ENCODE peak calls at places on chromosomes 11 and 22, in four cellular contexts. H, U, F and N are unnamed samples.

GRCh38 chr11:10477690-10478046 is 22.6 kb downstream of the AMPD3 start:
- DNase-seq in H (no peak), U (no peak), F (no peak), N (no peak)

GRCh38 chr11:35327829-35328228 is 91.5 kb downstream of the SLC1A2 start:
- DNase-seq in H (no peak), U (no peak), F (no peak), N (no peak)

GRCh38 chr11:121508449-121508848 is 55.7 kb upstream of the SORL1-AS1 start:
- DNase-seq in H (no peak), U (no peak), F (no peak), N (no peak)

GRCh38 chr22:36817429-36817783 is 571 bp upstream of the PVALB start:
- DNase-seq in H (no peak), U (no peak), F (no peak), N (no peak)

GRCh38 chr11:111324277-111324720 is 26.0 kb downstream of the POU2AF3 start:
- DNase-seq in H (peak; percentile 86), U (no peak), F (no peak), N (no peak)

GRCh38 chr11:35321532-35322320 is 97.6 kb downstream of the SLC1A2 start:
- DNase-seq in H (peak; percentile 87), U (no peak), F (no peak), N (no peak)

GRCh38 chr11:110467556-110467955 is 37.8 kb downstream of the FDX1 start:
- DNase-seq in H (no peak), U (no peak), F (no peak), N (no peak)

GRCh38 chr22:23984430-23984829 is 4.5 kb downstream of the GSTT2 start:
- DNase-seq in H (peak; percentile 65), U (no peak), F (no peak), N (no peak)

GRCh38 chr22:23210428-23211170 is 30.3 kb downstream of the BCR start:
- DNase-seq in H (no peak), U (no peak), F (no peak), N (no peak)

GRCh38 chr11:898160-898517 is 12.5 kb downstream of the CHID1 start:
- DNase-seq in H (peak; percentile 38), U (no peak), F (no peak), N (no peak)

GRCh38 chr11:128328955-128329551 is 258.3 kb downstream of the ETS1 start:
- DNase-seq in H (no peak), U (no peak), F (no peak), N (no peak)

GRCh38 chr11:133064152-133064877 is 468.0 kb downstream of the OPCML start:
- DNase-seq in H (peak; percentile 87), U (peak; percentile 39), F (no peak), N (no peak)

GRCh38 chr22:48705159-48705916 is 1122.3 kb downstream of the BRD1 start:
- DNase-seq in H (no peak), U (no peak), F (no peak), N (no peak)

GRCh38 chr22:24434472-24435322 is 7.3 kb downstream of the ADORA2A start:
- DNase-seq in H (no peak), U (no peak), F (peak; percentile 49), N (no peak)

GRCh38 chr11:12361650-12362049 is 15.7 kb upstream of the PARVA start:
- DNase-seq in H (no peak), U (no peak), F (no peak), N (no peak)

GRCh38 chr11:128757886-128758612 is 64.2 kb downstream of the FLI1 start:
- DNase-seq in H (no peak), U (no peak), F (no peak), N (no peak)

GRCh38 chr22:20656516-20656901 is 117.4 kb upstream of the SERPIND1 start:
- DNase-seq in H (no peak), U (no peak), F (no peak), N (no peak)

GRCh38 chr22:37229012-37229804 is 14.9 kb downstream of the RAC2 start:
- DNase-seq in H (peak; percentile 74), U (no peak), F (no peak), N (no peak)

GRCh38 chr11:6618117-6619020 is 853 bp downstream of the TPP1 start:
- DNase-seq in H (peak; percentile 76), U (peak; percentile 49), F (peak; percentile 67), N (no peak)

GRCh38 chr11:55714982-55715888 is 53.2 kb downstream of the OR4C6 start:
- DNase-seq in H (no peak), U (no peak), F (no peak), N (no peak)

GRCh38 chr11:69868003-69868865 is 49.0 kb upstream of the FGF3 start:
- DNase-seq in H (no peak), U (no peak), F (no peak), N (no peak)

GRCh38 chr11:12201016-12201985 is 90.9 kb downstream of the MICAL2 start:
- DNase-seq in H (peak; percentile 86), U (no peak), F (no peak), N (peak; percentile 71)

GRCh38 chr22:44428941-44429615 is 69.0 kb downstream of the RTL6 start:
- DNase-seq in H (no peak), U (no peak), F (no peak), N (no peak)

GRCh38 chr11:126594921-126595367 is 239.5 kb downstream of the ST3GAL4 start:
- DNase-seq in H (no peak), U (no peak), F (peak; percentile 40), N (no peak)

GRCh38 chr11:113193077-113193476 is 121.3 kb upstream of the TTC12 start:
- DNase-seq in H (no peak), U (peak; percentile 37), F (no peak), N (no peak)

GRCh38 chr11:78310500-78310909 is 107.1 kb downstream of the GAB2 start:
- DNase-seq in H (no peak), U (no peak), F (peak; percentile 43), N (peak; percentile 33)

GRCh38 chr11:875769-876301 is 33.2 kb downstream of the TSPAN4 start:
- DNase-seq in H (no peak), U (no peak), F (no peak), N (no peak)

GRCh38 chr11:78081583-78081982 is 1.9 kb upstream of the NDUFC2 start:
- DNase-seq in H (no peak), U (no peak), F (no peak), N (no peak)

GRCh38 chr11:97786961-97787360 is 1233.8 kb upstream of the CNTN5 start:
- DNase-seq in H (no peak), U (no peak), F (no peak), N (no peak)

GRCh38 chr22:47124451-47124881 is 362.0 kb downstream of the TBC1D22A start:
- DNase-seq in H (no peak), U (no peak), F (no peak), N (no peak)

DNA sequence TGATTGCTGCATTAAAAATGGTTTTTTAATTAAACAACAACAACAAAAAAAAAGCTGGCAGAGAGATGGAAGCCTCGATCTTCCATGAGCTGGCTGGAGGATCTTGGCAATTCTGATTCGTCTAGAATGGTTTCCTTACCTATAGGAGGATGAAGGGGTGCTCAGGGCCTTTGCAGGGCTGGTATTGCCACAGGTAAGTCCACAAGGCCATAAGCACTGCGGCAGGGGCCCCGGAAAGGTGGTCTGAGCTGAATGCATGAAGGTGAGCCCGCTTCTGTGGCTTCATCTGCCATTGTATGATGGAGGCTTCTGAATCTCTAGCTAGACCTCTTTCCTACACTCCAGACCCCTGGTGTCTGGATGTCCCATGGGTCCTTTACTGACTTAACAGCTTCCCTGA is 101.5 kb downstream of the TSPAN18 start:
- DNase-seq in H (no peak), U (no peak), F (no peak), N (no peak)
- H3K4me3 ChIP-seq in H (no peak overlapping the region), U (no peak overlapping the region), F (no peak overlapping the region), N (no peak overlapping the region)

GRCh38 chr11:7964873-7965272 is 374 bp downstream of the NLRP10 start:
- DNase-seq in H (peak; percentile 72), U (no peak), F (no peak), N (no peak)
- H3K4me3 ChIP-seq in H (peak overlapping the region; percentile 20), U (no peak overlapping the region), F (no peak overlapping the region), N (no peak overlapping the region)

DNA sequence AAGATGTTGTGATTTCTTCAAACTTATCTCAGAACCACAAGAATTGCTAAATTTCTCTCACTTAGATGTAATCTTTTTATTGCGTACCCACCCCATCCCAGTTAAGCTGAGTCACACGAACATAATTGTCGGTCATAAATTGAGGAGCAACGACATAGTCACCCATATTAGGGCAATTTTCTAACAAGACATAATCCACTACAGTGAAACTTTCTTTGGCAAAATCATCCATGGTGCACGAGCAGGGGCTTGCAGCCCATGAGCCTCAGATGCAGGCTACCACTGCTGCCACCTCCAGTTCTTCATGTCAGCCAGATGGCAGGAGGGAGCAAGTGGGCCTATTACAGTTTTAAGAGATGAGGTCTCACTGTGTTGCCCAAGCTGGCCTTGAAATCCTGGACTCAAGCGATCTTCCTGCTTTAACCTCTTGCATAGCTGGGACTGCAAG is 70.3 kb upstream of the GRK2 start:
- DNase-seq in H (no peak), U (no peak), F (no peak), N (no peak)
- H3K4me3 ChIP-seq in H (peak overlapping the region; percentile 56), U (no peak overlapping the region), F (no peak overlapping the region), N (no peak overlapping the region)

DNA sequence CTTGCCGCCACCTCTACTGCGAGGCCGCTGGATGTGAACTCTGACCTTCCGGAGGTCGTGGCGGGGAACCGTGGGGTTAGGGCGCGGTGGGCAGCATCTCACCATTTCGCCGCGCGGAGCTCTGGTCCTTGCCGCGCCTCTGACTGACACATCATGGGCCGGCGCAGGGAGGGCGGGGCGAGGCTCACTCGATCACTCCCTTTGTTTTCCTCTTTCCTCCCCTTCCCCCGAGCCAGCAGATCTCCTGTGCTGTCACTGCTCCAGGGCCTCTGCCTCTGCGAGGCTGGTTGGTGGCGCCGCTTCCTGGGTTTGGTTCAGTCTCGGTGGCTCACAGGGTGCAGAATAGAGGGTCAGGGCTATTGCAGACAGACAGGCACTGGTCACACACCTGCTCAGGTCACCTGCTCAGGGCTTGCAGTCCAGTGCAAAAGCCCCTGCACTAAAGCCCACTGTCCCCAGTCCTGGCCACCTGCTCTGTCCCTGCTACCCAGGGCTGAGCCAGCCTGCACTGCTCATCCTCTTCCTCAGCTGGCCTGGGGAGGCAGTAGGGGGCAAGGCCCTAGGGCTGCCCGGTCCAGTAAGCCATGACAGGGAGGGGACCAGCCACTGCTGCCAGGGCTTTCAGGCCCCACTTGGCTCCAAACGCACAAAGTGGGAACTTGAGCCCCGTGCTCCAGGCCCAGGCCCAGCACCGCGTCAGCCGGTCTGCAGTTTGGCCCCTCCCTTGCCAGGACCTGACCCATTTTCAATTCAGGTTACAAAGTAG is 36.2 kb downstream of the PISD start:
- DNase-seq in H (peak; percentile 40), U (no peak), F (no peak), N (no peak)
- H3K4me3 ChIP-seq in H (peak overlapping the region; percentile 48), U (no peak overlapping the region), F (no peak overlapping the region), N (peak overlapping the region; percentile 5)

GRCh38 chr11:65915821-65916251 is 3.0 kb downstream of the C11orf68 start:
- DNase-seq in H (peak; percentile 99), U (peak; percentile 86), F (peak; percentile 83), N (peak; percentile 87)

GRCh38 chr11:65917077-65917433 is 1.8 kb downstream of the C11orf68 start:
- DNase-seq in H (no peak), U (no peak), F (no peak), N (no peak)

GRCh38 chr11:65916391-65916790 is 2.5 kb downstream of the C11orf68 start:
- DNase-seq in H (no peak), U (no peak), F (no peak), N (no peak)

GRCh38 chr11:65917434-65918210 is 1.2 kb downstream of the C11orf68 start:
- DNase-seq in H (no peak), U (no peak), F (no peak), N (no peak)

GRCh38 chr11:65915101-65915820 is 3.6 kb downstream of the C11orf68 start:
- DNase-seq in H (no peak), U (no peak), F (no peak), N (no peak)
- H3K4me3 ChIP-seq in H (peak overlapping the region; percentile 96), U (no peak overlapping the region), F (no peak overlapping the region), N (peak overlapping the region; percentile 100)